ENCODE peak calls at places on chromosomes 5 and 9, in four cellular contexts. H is GM13976, O is uterus, V is fibroblast of pulmonary artery. P is an unnamed sample.

GRCh38 chr5:6159864-6160199 is 218.5 kb downstream of the MED10 start:
- DNase-seq in H (no peak), O (no peak), V (no peak), P (no peak)

GRCh38 chr9:112844771-112845542 is 45.7 kb downstream of the SLC46A2 start:
- DNase-seq in H (peak), O (peak), V (peak), P (peak)

GRCh38 chr5:88883566-88884434 is 816 bp upstream of the MEF2C start:
- DNase-seq in H (peak), O (peak), V (peak), P (no peak)

GRCh38 chr9:113219972-113220371 is 1.1 kb downstream of the FKBP15 start:
- DNase-seq in H (peak), O (no peak), V (no peak), P (peak)

GRCh38 chr9:107833295-107833694 is 343.7 kb upstream of the KLF4 start:
- DNase-seq in H (no peak), O (no peak), V (no peak), P (no peak)

GRCh38 chr9:21317956-21318923 is 13.1 kb upstream of the IFNA5 start:
- DNase-seq in H (peak), O (peak), V (peak), P (peak)

GRCh38 chr5:55923177-55923872 is 71.4 kb downstream of the IL6ST start:
- DNase-seq in H (no peak), O (no peak), V (peak), P (no peak)

GRCh38 chr5:142915038-142915437 is 144.9 kb downstream of the ARHGAP26 start:
- DNase-seq in H (no peak), O (no peak), V (no peak), P (no peak)

GRCh38 chr5:172722309-172722815 is 48.6 kb downstream of the DUSP1 start:
- DNase-seq in H (no peak), O (no peak), V (no peak), P (no peak)

GRCh38 chr9:136204838-136205706 is at the start of gene LHX3:
- DNase-seq in H (peak), O (no peak), V (peak), P (no peak)

GRCh38 chr5:10323588-10324488 is 16.1 kb upstream of the CMBL start:
- DNase-seq in H (no peak), O (no peak), V (no peak), P (no peak)

GRCh38 chr9:2161661-2162060 is 146.5 kb downstream of the SMARCA2 start:
- DNase-seq in H (no peak), O (no peak), V (no peak), P (no peak)

GRCh38 chr9:2163231-2163885 is 148.2 kb downstream of the SMARCA2 start:
- DNase-seq in H (no peak), O (no peak), V (no peak), P (no peak)

GRCh38 chr9:2159521-2160417 is 144.6 kb downstream of the SMARCA2 start:
- DNase-seq in H (no peak), O (no peak), V (peak), P (peak)

GRCh38 chr9:2166219-2166618 is 151.1 kb downstream of the SMARCA2 start:
- DNase-seq in H (no peak), O (no peak), V (no peak), P (no peak)

GRCh38 chr9:2164268-2164667 is 149.1 kb downstream of the SMARCA2 start:
- DNase-seq in H (no peak), O (no peak), V (no peak), P (no peak)
- TF ChIP-seq CTCF in H (no peak), O (no peak), V (no peak), P (no peak)

GRCh38 chr9:13755551-13755950 is 476.1 kb upstream of the MPDZ start:
- DNase-seq in H (no peak), O (no peak), V (no peak), P (no peak)
- TF ChIP-seq CTCF in H (no peak), O (no peak), V (no peak), P (no peak)

DNA sequence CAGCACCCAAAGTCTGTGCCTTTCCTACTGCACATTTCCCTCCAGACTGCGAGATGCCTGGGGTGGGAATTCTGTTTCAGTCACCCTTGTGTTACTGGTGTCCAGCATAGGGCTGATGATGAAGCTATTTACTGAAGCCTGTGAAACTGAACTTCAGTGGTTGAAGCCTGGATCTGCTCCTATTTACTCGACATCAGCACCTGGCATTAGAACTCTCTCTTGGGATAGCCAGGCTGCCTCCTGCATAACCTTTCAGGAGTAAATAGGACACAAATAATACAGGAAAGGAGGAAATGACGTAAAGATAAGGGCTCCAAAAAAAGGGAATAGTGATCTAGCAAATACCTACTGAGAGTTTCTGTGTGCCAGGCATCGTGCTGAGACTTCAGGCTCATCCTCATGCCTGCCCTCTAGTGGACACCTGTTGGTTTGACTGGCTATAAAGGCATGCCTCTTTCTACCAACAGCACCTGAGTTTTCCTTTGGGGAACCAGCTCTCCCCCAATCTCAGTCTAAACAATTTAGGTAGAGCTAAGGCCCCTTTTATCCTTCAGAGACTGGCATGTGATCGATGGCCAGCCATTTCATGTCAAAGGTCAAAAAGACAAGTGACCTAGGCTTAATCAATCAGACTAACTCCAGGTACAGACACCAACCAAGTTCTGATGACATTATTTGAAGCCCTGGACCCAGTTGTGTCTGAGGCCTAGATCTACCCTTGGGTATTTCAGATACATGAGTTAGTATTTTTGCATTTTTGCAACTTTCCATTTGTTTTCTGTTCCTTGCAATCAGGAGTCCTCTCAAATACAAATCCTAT is 192.1 kb upstream of the TRIM32 start:
- DNase-seq in H (no peak), O (no peak), V (no peak), P (peak)
- TF ChIP-seq CTCF in H (peak), O (no peak), V (peak), P (peak)

GRCh38 chr5:155822177-155822576 is 504.8 kb upstream of the SGCD start:
- DNase-seq in H (no peak), O (no peak), V (no peak), P (no peak)
- TF ChIP-seq CTCF in H (no peak), O (no peak), V (no peak), P (peak)

DNA sequence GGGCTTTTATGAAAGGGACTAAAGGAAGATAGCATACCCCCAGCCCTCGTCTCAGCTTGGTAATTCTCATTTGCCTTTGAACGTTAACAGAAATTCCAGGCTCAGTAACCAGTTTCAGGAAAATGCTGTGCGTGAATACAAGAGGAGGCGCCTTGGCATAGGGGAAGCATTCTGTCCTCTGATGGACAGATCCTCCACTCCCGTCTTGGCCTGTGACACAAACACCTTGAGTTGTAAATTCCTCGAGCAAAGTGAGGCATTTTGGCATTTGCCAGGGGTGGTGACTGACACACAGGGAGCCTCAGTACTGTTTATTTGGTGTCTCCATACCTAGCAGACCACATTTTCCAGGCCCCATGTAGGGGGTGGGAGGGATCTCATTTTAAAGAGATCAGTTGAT is 44.8 kb downstream of the APTX start:
- DNase-seq in H (no peak), O (no peak), V (no peak), P (no peak)
- TF ChIP-seq CTCF in H (no peak), O (no peak), V (no peak), P (no peak)

DNA sequence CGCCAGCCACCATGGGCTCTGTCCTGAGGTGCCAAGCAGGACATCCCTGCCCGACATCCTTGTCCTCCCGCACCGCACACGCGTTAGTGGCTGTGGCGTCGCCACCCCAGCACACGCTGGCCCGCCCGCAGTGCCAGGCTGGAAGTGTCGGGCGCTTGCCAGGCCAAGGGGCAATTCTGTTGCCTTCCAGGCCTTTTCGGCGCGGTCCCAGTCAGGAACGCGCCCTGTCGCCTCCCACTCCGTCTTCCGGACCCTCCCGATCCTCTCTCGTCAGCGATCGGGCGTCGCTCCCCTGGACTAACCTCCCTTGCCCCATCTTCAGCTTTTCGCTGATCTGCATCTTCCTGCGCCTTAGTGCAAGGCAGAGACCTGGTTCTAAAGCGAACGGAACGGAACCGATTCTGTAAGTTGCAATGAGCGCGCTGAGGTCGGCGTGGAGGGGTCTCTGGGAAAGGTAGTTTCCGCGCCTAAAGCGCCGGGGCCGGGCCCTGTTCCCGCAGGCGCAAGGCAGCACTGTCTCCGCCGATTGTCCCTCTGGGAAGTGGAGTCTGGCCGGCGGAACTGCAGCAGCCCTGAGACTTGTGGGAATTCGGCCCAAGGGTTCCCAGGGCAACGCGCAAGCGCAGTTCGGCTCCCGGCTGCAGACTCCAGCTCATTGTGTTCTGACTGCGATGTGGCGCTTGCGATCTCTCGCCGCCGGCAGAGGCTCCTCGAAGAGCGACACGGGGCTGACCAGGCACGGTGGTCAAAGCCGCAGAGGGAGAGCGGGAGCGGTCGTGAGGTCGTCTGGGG is at the start of gene ZNF454:
- DNase-seq in H (no peak), O (peak), V (peak), P (no peak)
- TF ChIP-seq CTCF in H (no peak), O (no peak), V (no peak), P (no peak)

GRCh38 chr9:130421802-130422276 is 22.9 kb upstream of the ASS1 start:
- DNase-seq in H (no peak), O (no peak), V (peak), P (peak)
- TF ChIP-seq CTCF in H (no peak), O (no peak), V (no peak), P (no peak)

GRCh38 chr5:132807163-132807838 is 5.8 kb upstream of the SOWAHA start:
- DNase-seq in H (no peak), O (no peak), V (no peak), P (no peak)

GRCh38 chr5:132799392-132799791 is 13.7 kb upstream of the SOWAHA start:
- DNase-seq in H (no peak), O (no peak), V (no peak), P (no peak)

GRCh38 chr5:132797651-132798050 is 15.5 kb upstream of the SOWAHA start:
- DNase-seq in H (no peak), O (no peak), V (no peak), P (no peak)

GRCh38 chr5:132800545-132800944 is 12.6 kb upstream of the SOWAHA start:
- DNase-seq in H (no peak), O (no peak), V (no peak), P (no peak)

DNA sequence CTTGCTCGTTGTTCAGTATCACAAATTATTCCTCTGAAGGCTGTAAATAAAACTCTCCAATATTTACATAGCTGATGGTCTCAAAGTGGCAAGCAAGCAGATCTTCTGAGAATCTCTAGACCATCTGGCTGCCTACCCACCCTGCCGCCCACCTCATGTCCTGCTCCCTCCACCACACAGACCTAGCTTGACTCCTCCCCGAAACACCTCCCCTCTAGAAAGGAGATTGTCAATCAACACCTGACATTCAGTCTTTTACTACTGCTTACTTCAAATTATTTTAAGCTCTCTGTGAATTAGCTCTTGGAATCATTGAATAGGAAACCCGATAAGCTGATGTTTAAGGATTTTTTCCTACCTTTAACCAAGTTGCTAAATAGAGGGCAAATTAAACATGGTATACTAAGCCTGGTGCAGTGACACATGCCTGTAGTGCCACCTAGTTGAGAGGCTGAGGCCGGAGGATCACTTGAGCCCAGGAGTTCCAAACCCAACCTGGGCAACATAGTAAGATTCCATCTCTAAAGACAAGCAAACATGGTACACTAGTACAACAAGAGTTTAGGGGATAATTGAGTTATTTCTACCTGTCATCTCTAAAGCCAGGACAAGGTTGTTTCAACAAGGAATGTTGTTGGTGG is 10.9 kb upstream of the SOWAHA start:
- DNase-seq in H (no peak), O (no peak), V (no peak), P (no peak)
- TF ChIP-seq CTCF in H (no peak), O (no peak), V (peak), P (no peak)

GRCh38 chr5:126301056-126301455 is 122.2 kb upstream of the GRAMD2B start:
- DNase-seq in H (no peak), O (no peak), V (no peak), P (no peak)

GRCh38 chr5:126300293-126300692 is 122.9 kb upstream of the GRAMD2B start:
- DNase-seq in H (no peak), O (no peak), V (no peak), P (no peak)
- TF ChIP-seq CTCF in H (no peak), O (no peak), V (no peak), P (no peak)

GRCh38 chr9:133463234-133463863 is 3.6 kb downstream of the CACFD1 start:
- DNase-seq in H (no peak), O (no peak), V (no peak), P (peak)
- TF ChIP-seq CTCF in H (peak), O (no peak), V (no peak), P (no peak)